ENCODE peak calls at places on chromosomes 16 and 17, in eight cellular contexts. Q is activated naive CD8-positive, alpha-beta T cell treated with anti-CD3 and anti-CD28 coated beads, Interleukin-2, amount 50 U/mL, for 24 hours; E is activated T-cell treated with anti-CD3 and anti-CD28 coated beads, Interleukin-2, amount 50 U/mL, for 4 hours; G is SK-N-SH treated with all-trans-retinoic acid at 6 μM for 48 hours; T is gastrocnemius medialis; S is lung; X is esophagus mucosa; F is omental fat pad. U is an unnamed sample.
A peak's percentile ranks its signal among the peaks of the same experiment; 100 is the strongest.

GRCh38 chr16:64933890-64934289 is 188.0 kb downstream of the CDH11 start:
- ATAC-seq in F (no peak), G (peak; percentile 81), E (no peak), S (no peak), X (no peak), T (no peak), Q (no peak), U (no peak)

GRCh38 chr16:13936596-13937081 is 16.7 kb downstream of the ERCC4 start:
- ATAC-seq in X (peak; percentile 50), T (peak; percentile 81), Q (peak; percentile 49), F (peak; percentile 66), G (no peak), E (no peak), S (no peak), U (no peak)

GRCh38 chr17:81251943-81252301 is 12.8 kb downstream of the NDUFAF8 start:
- ATAC-seq in G (no peak), X (no peak), Q (no peak), S (no peak), F (no peak), T (no peak), E (no peak), U (no peak)

GRCh38 chr16:89435051-89435450 is 55.3 kb downstream of the ANKRD11 start:
- ATAC-seq in E (peak; percentile 18), G (no peak), T (no peak), X (no peak), F (no peak), Q (no peak), S (no peak), U (no peak)

GRCh38 chr17:33981713-33982601 is 273.1 kb upstream of the CCL2 start:
- ATAC-seq in T (no peak), E (no peak), Q (no peak), X (no peak), G (no peak), S (no peak), F (no peak), U (no peak)

GRCh38 chr16:2751577-2752034 is 832 bp upstream of the SRRM2 start:
- ATAC-seq in E (no peak), T (no peak), G (no peak), X (no peak), F (no peak), S (no peak), Q (peak; percentile 27), U (peak; percentile 73)

GRCh38 chr16:75120253-75120652 is 3.7 kb upstream of the LDHD start:
- ATAC-seq in X (no peak), G (no peak), S (no peak), T (no peak), Q (no peak), F (no peak), E (no peak), U (no peak)

GRCh38 chr16:57955572-57955971 is 15.4 kb downstream of the CNGB1 start:
- ATAC-seq in Q (no peak), T (no peak), E (no peak), X (peak; percentile 47), S (peak; percentile 30), F (no peak), G (peak; percentile 67), U (no peak)

GRCh38 chr16:57143125-57143965 is 42.5 kb downstream of the PSME3IP1 start:
- ATAC-seq in E (no peak), G (no peak), T (no peak), X (no peak), S (no peak), F (no peak), Q (no peak), U (no peak)

GRCh38 chr16:74271879-74272278 is 24.7 kb upstream of the PSMD7 start:
- ATAC-seq in E (no peak), X (peak; percentile 28), F (no peak), S (no peak), T (no peak), G (no peak), Q (no peak), U (no peak)

GRCh38 chr16:50265716-50266336 is 525 bp upstream of the ADCY7 start:
- ATAC-seq in X (no peak), T (no peak), E (no peak), S (no peak), F (no peak), Q (no peak), G (no peak), U (no peak)

GRCh38 chr17:16935241-16935663 is 36.7 kb downstream of the TNFRSF13B start:
- ATAC-seq in T (no peak), F (no peak), E (no peak), Q (no peak), S (no peak), X (no peak), G (no peak), U (no peak)

GRCh38 chr17:18203308-18203707 is 19.7 kb downstream of the ALKBH5 start:
- ATAC-seq in Q (no peak), E (no peak), S (no peak), X (peak; percentile 7), G (no peak), T (no peak), F (peak; percentile 17), U (no peak)

GRCh38 chr17:79048826-79049755 is 25.1 kb downstream of the C1QTNF1 start:
- ATAC-seq in F (no peak), G (no peak), X (no peak), Q (no peak), T (no peak), E (no peak), S (no peak), U (no peak)

GRCh38 chr17:15659663-15660062 is 24.4 kb downstream of the TRIM16 start:
- ATAC-seq in X (peak; percentile 48), S (peak; percentile 67), F (no peak), G (peak; percentile 25), T (no peak), Q (no peak), E (no peak), U (no peak)

GRCh38 chr17:64679710-64680216 is 17.7 kb upstream of the SMURF2 start:
- ATAC-seq in E (no peak), T (no peak), G (peak; percentile 87), S (no peak), F (peak; percentile 48), Q (no peak), X (peak; percentile 87), U (no peak)

GRCh38 chr17:12927541-12928425 is 90.0 kb downstream of the ELAC2 start:
- ATAC-seq in G (no peak), E (no peak), T (no peak), S (no peak), F (no peak), Q (no peak), X (no peak), U (no peak)

GRCh38 chr17:50264263-50265113 is 9.8 kb upstream of the TMEM92 start:
- ATAC-seq in F (peak; percentile 21), E (no peak), T (no peak), G (peak; percentile 60), S (no peak), X (no peak), Q (no peak), U (no peak)

GRCh38 chr17:42414782-42415409 is 8.2 kb downstream of the CAVIN1 start:
- ATAC-seq in X (peak; percentile 38), T (no peak), F (no peak), S (no peak), G (no peak), E (peak; percentile 95), Q (peak; percentile 82), U (peak; percentile 79)

GRCh38 chr17:66290097-66290722 is 12.2 kb upstream of the PRKCA start:
- ATAC-seq in S (no peak), E (no peak), F (no peak), Q (peak; percentile 75), T (no peak), G (peak; percentile 80), X (no peak), U (no peak)

GRCh38 chr16:82010649-82011048 is 621 bp downstream of the SDR42E1 start:
- ATAC-seq in Q (peak; percentile 27), E (peak; percentile 56), G (no peak), X (peak; percentile 41), T (no peak), F (no peak), S (no peak), U (no peak)

GRCh38 chr17:41393294-41393693 is 4.1 kb downstream of the KRT31 start:
- ATAC-seq in T (no peak), S (no peak), E (no peak), Q (no peak), X (no peak), F (no peak), G (no peak), U (no peak)

GRCh38 chr17:68775338-68775737 is 174.2 kb upstream of the FAM20A start:
- ATAC-seq in E (no peak), G (peak; percentile 10), Q (no peak), X (no peak), S (no peak), T (peak; percentile 34), F (no peak), U (no peak)

GRCh38 chr17:29069526-29070041 is 26.6 kb downstream of the PIPOX start:
- ATAC-seq in Q (no peak), F (no peak), X (peak; percentile 76), G (no peak), E (no peak), S (no peak), T (peak; percentile 72), U (no peak)

GRCh38 chr16:87203060-87203656 is 114.0 kb downstream of the C16orf95 start:
- ATAC-seq in E (peak; percentile 59), F (no peak), S (peak; percentile 64), G (peak; percentile 97), T (peak; percentile 39), Q (peak; percentile 80), X (peak; percentile 78), U (peak; percentile 59)

GRCh38 chr17:9468937-9469336 is 106.7 kb downstream of the STX8 start:
- ATAC-seq in X (no peak), E (no peak), G (no peak), T (no peak), F (no peak), Q (no peak), S (no peak), U (no peak)

GRCh38 chr17:50205111-50205821 is 3.8 kb upstream of the COL1A1 start:
- ATAC-seq in X (no peak), E (no peak), S (no peak), F (no peak), T (no peak), G (no peak), Q (no peak), U (no peak)

GRCh38 chr17:45264430-45264829 is 2.5 kb upstream of the SPATA32 start:
- ATAC-seq in F (no peak), Q (no peak), X (no peak), G (no peak), S (no peak), T (no peak), E (no peak), U (no peak)

GRCh38 chr16:85602402-85602801 is 10.7 kb upstream of the GSE1 start:
- ATAC-seq in X (no peak), E (no peak), S (no peak), F (no peak), Q (no peak), G (no peak), T (no peak), U (no peak)

GRCh38 chr16:15880434-15880833 is 8.0 kb downstream of the CEP20 start:
- ATAC-seq in T (no peak), X (no peak), Q (no peak), S (no peak), F (no peak), E (no peak), G (peak; percentile 27), U (no peak)

GRCh38 chr17:49963626-49964538 is 5.1 kb upstream of the DLX4 start:
- ATAC-seq in T (no peak), E (no peak), Q (no peak), S (no peak), F (no peak), G (peak; percentile 13), X (no peak), U (no peak)

GRCh38 chr17:27336217-27336616 is 42.3 kb downstream of the WSB1 start:
- ATAC-seq in S (no peak), X (no peak), F (no peak), Q (no peak), E (no peak), G (no peak), T (no peak), U (no peak)

GRCh38 chr17:65156185-65156834 is 19.1 kb downstream of the RGS9 start:
- ATAC-seq in F (no peak), X (no peak), E (no peak), T (no peak), Q (no peak), S (no peak), G (no peak), U (no peak)

GRCh38 chr17:71757956-71758355 is 362.9 kb upstream of the SOX9 start:
- ATAC-seq in G (no peak), Q (no peak), S (no peak), T (no peak), F (no peak), X (no peak), E (no peak), U (no peak)

U was measured in stimulated activated memory B cell treated with anti-CD40 and anti-IgM and Interleukin-4, amounts not matched to agents 10 μg/mL and 1 μg/mL and 100 μg/mL, for 72 hours.